ENCODE peak calls at places on chromosomes 5 and 9, in nine cellular contexts. J is caudate nucleus, F is foreskin keratinocyte, Z is GDM1, L is T-helper 2 cell, O is breast epithelium, M is fibroblast of lung, T is Right ventricle myocardium superior, R is midbrain. B is an unnamed sample.

GRCh38 chr5:173581408-173582197 is 34.8 kb downstream of the BOD1 start:
- DNase-seq in J (no peak), F (no peak), Z (no peak), L (peak), O (no peak), M (peak), T (peak), R (peak), B (peak)

GRCh38 chr5:75886706-75887105 is 169.5 kb upstream of the POC5 start:
- DNase-seq in J (no peak), F (peak), Z (no peak), L (no peak), O (no peak), M (no peak), T (no peak), R (no peak), B (no peak)

GRCh38 chr5:177980776-177981175 is 15.3 kb downstream of the PROP1 start:
- DNase-seq in J (no peak), F (peak), Z (no peak), L (no peak), O (no peak), M (no peak), T (no peak), R (no peak), B (no peak)

GRCh38 chr9:96500696-96501660 is 51.0 kb downstream of the HABP4 start:
- DNase-seq in J (no peak), F (no peak), Z (no peak), L (no peak), O (no peak), M (peak), T (no peak), R (no peak), B (no peak)

GRCh38 chr9:78298046-78298511 is 1.2 kb downstream of the PSAT1 start:
- DNase-seq in J (peak), F (no peak), Z (no peak), L (no peak), O (no peak), M (no peak), T (no peak), R (peak), B (no peak)

GRCh38 chr9:16315720-16316119 is 554.8 kb downstream of the BNC2 start:
- DNase-seq in J (no peak), F (no peak), Z (no peak), L (no peak), O (no peak), M (peak), T (no peak), R (no peak), B (no peak)

GRCh38 chr5:15510816-15511215 is 10.8 kb downstream of the FBXL7 start:
- DNase-seq in J (no peak), F (peak), Z (no peak), L (no peak), O (no peak), M (no peak), T (no peak), R (no peak), B (no peak)

GRCh38 chr5:55154893-55155292 is 5.1 kb upstream of the GPX8 start:
- DNase-seq in J (no peak), F (peak), Z (no peak), L (no peak), O (no peak), M (peak), T (no peak), R (no peak), B (no peak)

GRCh38 chr9:133443982-133444381 is 15.8 kb upstream of the CACFD1 start:
- DNase-seq in J (no peak), F (no peak), Z (no peak), L (no peak), O (no peak), M (no peak), T (no peak), R (no peak), B (no peak)

GRCh38 chr5:142542906-142543305 is 143.0 kb downstream of the FGF1 start:
- DNase-seq in J (no peak), F (no peak), Z (no peak), L (no peak), O (no peak), M (peak), T (no peak), R (no peak), B (no peak)

GRCh38 chr5:107378218-107378899 is 292.4 kb downstream of the EFNA5 start:
- DNase-seq in J (no peak), F (no peak), Z (no peak), L (no peak), O (no peak), M (peak), T (no peak), R (no peak), B (no peak)

GRCh38 chr9:129458663-129459549 is 162.0 kb downstream of the C9orf50 start:
- DNase-seq in J (peak), F (no peak), Z (peak), L (no peak), O (no peak), M (no peak), T (peak), R (peak), B (peak)

GRCh38 chr5:83589786-83590185 is 118.2 kb downstream of the VCAN start:
- DNase-seq in J (no peak), F (peak), Z (no peak), L (no peak), O (no peak), M (no peak), T (no peak), R (no peak), B (no peak)

GRCh38 chr9:133249337-133249736 is 25.7 kb downstream of the ABO start:
- DNase-seq in J (no peak), F (no peak), Z (no peak), L (no peak), O (no peak), M (no peak), T (no peak), R (no peak), B (no peak)

GRCh38 chr5:172837640-172838039 is 3.6 kb downstream of the ERGIC1 start:
- DNase-seq in J (no peak), F (no peak), Z (no peak), L (peak), O (peak), M (no peak), T (peak), R (no peak), B (no peak)

GRCh38 chr5:158174918-158175663 is 316.1 kb upstream of the CLINT1 start:
- DNase-seq in J (peak), F (peak), Z (peak), L (peak), O (no peak), M (peak), T (peak), R (peak), B (peak)

GRCh38 chr9:93085676-93086075 is 10.3 kb upstream of the CARD19 start:
- DNase-seq in J (no peak), F (no peak), Z (no peak), L (no peak), O (peak), M (no peak), T (no peak), R (no peak), B (no peak)

GRCh38 chr9:130664191-130665028 is at the start of gene PRDM12:
- DNase-seq in J (no peak), F (no peak), Z (no peak), L (no peak), O (no peak), M (no peak), T (no peak), R (no peak), B (no peak)

GRCh38 chr9:70566743-70567142 is 152.3 kb upstream of the KLF9 start:
- DNase-seq in J (no peak), F (no peak), Z (no peak), L (no peak), O (no peak), M (no peak), T (no peak), R (no peak), B (no peak)

B was measured in HL-60.